ENCODE peak calls at places on chromosomes 11 and 22, in seven cellular contexts. One of them, this sample, is unnamed.
A peak's percentile ranks its signal among the peaks of the same experiment; 100 is the strongest.

GRCh38 chr11:9859491-9860305 is 195.8 kb downstream of the SWAP70 start:
- DNase-seq in stimulated activated CD4-positive, alpha-beta T cell treated with anti-CD3 and anti-CD28 coated beads, Interleukin-12 subunit alpha, Interleukin-12 subunit beta, amount 100 ng/mL, for 4 hours: no peak
- DNase-seq in stimulated activated CD8-positive, alpha-beta memory T cell treated with anti-CD3 and anti-CD28 coated beads, Interleukin-2, amount 100 ng/mL, for 48 hours: no peak
- DNase-seq in LoVo: no peak
- DNase-seq in Calu3: no peak
- DNase-seq in germinal center: no peak
- DNase-seq in cardiac fibroblast: peak; percentile 24
- DNase-seq in this sample: peak; percentile 29

GRCh38 chr11:43948341-43949185 is 6.1 kb downstream of the C11orf96 start:
- DNase-seq in stimulated activated CD4-positive, alpha-beta T cell treated with anti-CD3 and anti-CD28 coated beads, Interleukin-12 subunit alpha, Interleukin-12 subunit beta, amount 100 ng/mL, for 4 hours: no peak
- DNase-seq in stimulated activated CD8-positive, alpha-beta memory T cell treated with anti-CD3 and anti-CD28 coated beads, Interleukin-2, amount 100 ng/mL, for 48 hours: no peak
- DNase-seq in LoVo: no peak
- DNase-seq in Calu3: no peak
- DNase-seq in germinal center: no peak
- DNase-seq in cardiac fibroblast: no peak
- DNase-seq in this sample: no peak

GRCh38 chr11:7353100-7353499 is 101.4 kb downstream of the SYT9 start:
- DNase-seq in stimulated activated CD4-positive, alpha-beta T cell treated with anti-CD3 and anti-CD28 coated beads, Interleukin-12 subunit alpha, Interleukin-12 subunit beta, amount 100 ng/mL, for 4 hours: no peak
- DNase-seq in stimulated activated CD8-positive, alpha-beta memory T cell treated with anti-CD3 and anti-CD28 coated beads, Interleukin-2, amount 100 ng/mL, for 48 hours: no peak
- DNase-seq in LoVo: peak; percentile 24
- DNase-seq in Calu3: peak; percentile 49
- DNase-seq in germinal center: peak; percentile 36
- DNase-seq in cardiac fibroblast: peak; percentile 30
- DNase-seq in this sample: peak; percentile 22

GRCh38 chr22:24435861-24436351 is 8.5 kb downstream of the ADORA2A start:
- DNase-seq in stimulated activated CD4-positive, alpha-beta T cell treated with anti-CD3 and anti-CD28 coated beads, Interleukin-12 subunit alpha, Interleukin-12 subunit beta, amount 100 ng/mL, for 4 hours: no peak
- DNase-seq in stimulated activated CD8-positive, alpha-beta memory T cell treated with anti-CD3 and anti-CD28 coated beads, Interleukin-2, amount 100 ng/mL, for 48 hours: no peak
- DNase-seq in LoVo: no peak
- DNase-seq in Calu3: no peak
- DNase-seq in germinal center: no peak
- DNase-seq in cardiac fibroblast: peak; percentile 45
- DNase-seq in this sample: peak; percentile 39

GRCh38 chr11:61948505-61948904 is 1.6 kb upstream of the BEST1 start:
- DNase-seq in stimulated activated CD4-positive, alpha-beta T cell treated with anti-CD3 and anti-CD28 coated beads, Interleukin-12 subunit alpha, Interleukin-12 subunit beta, amount 100 ng/mL, for 4 hours: no peak
- DNase-seq in stimulated activated CD8-positive, alpha-beta memory T cell treated with anti-CD3 and anti-CD28 coated beads, Interleukin-2, amount 100 ng/mL, for 48 hours: no peak
- DNase-seq in LoVo: no peak
- DNase-seq in Calu3: no peak
- DNase-seq in germinal center: no peak
- DNase-seq in cardiac fibroblast: peak; percentile 53
- DNase-seq in this sample: peak; percentile 50

GRCh38 chr11:13169709-13170108 is 107.9 kb upstream of the BMAL1 start:
- DNase-seq in stimulated activated CD4-positive, alpha-beta T cell treated with anti-CD3 and anti-CD28 coated beads, Interleukin-12 subunit alpha, Interleukin-12 subunit beta, amount 100 ng/mL, for 4 hours: no peak
- DNase-seq in stimulated activated CD8-positive, alpha-beta memory T cell treated with anti-CD3 and anti-CD28 coated beads, Interleukin-2, amount 100 ng/mL, for 48 hours: no peak
- DNase-seq in LoVo: peak; percentile 38
- DNase-seq in Calu3: peak; percentile 18
- DNase-seq in germinal center: no peak
- DNase-seq in cardiac fibroblast: peak; percentile 94
- DNase-seq in this sample: peak; percentile 94

GRCh38 chr11:8263109-8263768 is 439 bp downstream of the LMO1 start:
- DNase-seq in stimulated activated CD4-positive, alpha-beta T cell treated with anti-CD3 and anti-CD28 coated beads, Interleukin-12 subunit alpha, Interleukin-12 subunit beta, amount 100 ng/mL, for 4 hours: no peak
- DNase-seq in stimulated activated CD8-positive, alpha-beta memory T cell treated with anti-CD3 and anti-CD28 coated beads, Interleukin-2, amount 100 ng/mL, for 48 hours: no peak
- DNase-seq in LoVo: no peak
- DNase-seq in Calu3: no peak
- DNase-seq in germinal center: no peak
- DNase-seq in cardiac fibroblast: no peak
- DNase-seq in this sample: no peak

GRCh38 chr11:12914401-12914912 is 94.7 kb upstream of the RASSF10 start:
- DNase-seq in stimulated activated CD4-positive, alpha-beta T cell treated with anti-CD3 and anti-CD28 coated beads, Interleukin-12 subunit alpha, Interleukin-12 subunit beta, amount 100 ng/mL, for 4 hours: peak; percentile 6
- DNase-seq in stimulated activated CD8-positive, alpha-beta memory T cell treated with anti-CD3 and anti-CD28 coated beads, Interleukin-2, amount 100 ng/mL, for 48 hours: no peak
- DNase-seq in LoVo: no peak
- DNase-seq in Calu3: peak; percentile 36
- DNase-seq in germinal center: peak; percentile 24
- DNase-seq in cardiac fibroblast: peak; percentile 40
- DNase-seq in this sample: peak; percentile 28

GRCh38 chr22:41943661-41944209 is 3.2 kb downstream of the CENPM start:
- DNase-seq in stimulated activated CD4-positive, alpha-beta T cell treated with anti-CD3 and anti-CD28 coated beads, Interleukin-12 subunit alpha, Interleukin-12 subunit beta, amount 100 ng/mL, for 4 hours: no peak
- DNase-seq in stimulated activated CD8-positive, alpha-beta memory T cell treated with anti-CD3 and anti-CD28 coated beads, Interleukin-2, amount 100 ng/mL, for 48 hours: no peak
- DNase-seq in LoVo: no peak
- DNase-seq in Calu3: no peak
- DNase-seq in germinal center: no peak
- DNase-seq in cardiac fibroblast: no peak
- DNase-seq in this sample: no peak

GRCh38 chr11:38191101-38191500 is 1593.1 kb upstream of the RAG2 start:
- DNase-seq in stimulated activated CD4-positive, alpha-beta T cell treated with anti-CD3 and anti-CD28 coated beads, Interleukin-12 subunit alpha, Interleukin-12 subunit beta, amount 100 ng/mL, for 4 hours: no peak
- DNase-seq in stimulated activated CD8-positive, alpha-beta memory T cell treated with anti-CD3 and anti-CD28 coated beads, Interleukin-2, amount 100 ng/mL, for 48 hours: no peak
- DNase-seq in LoVo: no peak
- DNase-seq in Calu3: no peak
- DNase-seq in germinal center: no peak
- DNase-seq in cardiac fibroblast: no peak
- DNase-seq in this sample: no peak

GRCh38 chr11:125141686-125142535 is 22.6 kb upstream of the PKNOX2 start:
- DNase-seq in stimulated activated CD4-positive, alpha-beta T cell treated with anti-CD3 and anti-CD28 coated beads, Interleukin-12 subunit alpha, Interleukin-12 subunit beta, amount 100 ng/mL, for 4 hours: peak; percentile 63
- DNase-seq in stimulated activated CD8-positive, alpha-beta memory T cell treated with anti-CD3 and anti-CD28 coated beads, Interleukin-2, amount 100 ng/mL, for 48 hours: peak; percentile 38
- DNase-seq in LoVo: peak; percentile 5
- DNase-seq in Calu3: peak; percentile 64
- DNase-seq in germinal center: peak; percentile 75
- DNase-seq in cardiac fibroblast: peak; percentile 45
- DNase-seq in this sample: peak; percentile 35

GRCh38 chr11:78221396-78222315 is 32.9 kb downstream of the USP35 start:
- DNase-seq in stimulated activated CD4-positive, alpha-beta T cell treated with anti-CD3 and anti-CD28 coated beads, Interleukin-12 subunit alpha, Interleukin-12 subunit beta, amount 100 ng/mL, for 4 hours: no peak
- DNase-seq in stimulated activated CD8-positive, alpha-beta memory T cell treated with anti-CD3 and anti-CD28 coated beads, Interleukin-2, amount 100 ng/mL, for 48 hours: no peak
- DNase-seq in LoVo: no peak
- DNase-seq in Calu3: no peak
- DNase-seq in germinal center: no peak
- DNase-seq in cardiac fibroblast: no peak
- DNase-seq in this sample: no peak

GRCh38 chr22:24409707-24410106 is 17.7 kb upstream of the ADORA2A start:
- DNase-seq in stimulated activated CD4-positive, alpha-beta T cell treated with anti-CD3 and anti-CD28 coated beads, Interleukin-12 subunit alpha, Interleukin-12 subunit beta, amount 100 ng/mL, for 4 hours: no peak
- DNase-seq in stimulated activated CD8-positive, alpha-beta memory T cell treated with anti-CD3 and anti-CD28 coated beads, Interleukin-2, amount 100 ng/mL, for 48 hours: no peak
- DNase-seq in LoVo: no peak
- DNase-seq in Calu3: no peak
- DNase-seq in germinal center: no peak
- DNase-seq in cardiac fibroblast: no peak
- DNase-seq in this sample: no peak

GRCh38 chr11:134014502-134014901 is 54.4 kb upstream of the JAM3 start:
- DNase-seq in stimulated activated CD4-positive, alpha-beta T cell treated with anti-CD3 and anti-CD28 coated beads, Interleukin-12 subunit alpha, Interleukin-12 subunit beta, amount 100 ng/mL, for 4 hours: no peak
- DNase-seq in stimulated activated CD8-positive, alpha-beta memory T cell treated with anti-CD3 and anti-CD28 coated beads, Interleukin-2, amount 100 ng/mL, for 48 hours: no peak
- DNase-seq in LoVo: no peak
- DNase-seq in Calu3: no peak
- DNase-seq in germinal center: no peak
- DNase-seq in cardiac fibroblast: peak; percentile 28
- DNase-seq in this sample: peak; percentile 8

GRCh38 chr22:24521791-24522245 is 26.7 kb downstream of the UPB1 start:
- DNase-seq in stimulated activated CD4-positive, alpha-beta T cell treated with anti-CD3 and anti-CD28 coated beads, Interleukin-12 subunit alpha, Interleukin-12 subunit beta, amount 100 ng/mL, for 4 hours: peak; percentile 17
- DNase-seq in stimulated activated CD8-positive, alpha-beta memory T cell treated with anti-CD3 and anti-CD28 coated beads, Interleukin-2, amount 100 ng/mL, for 48 hours: no peak
- DNase-seq in LoVo: peak; percentile 69
- DNase-seq in Calu3: peak; percentile 73
- DNase-seq in germinal center: peak; percentile 57
- DNase-seq in cardiac fibroblast: peak; percentile 71
- DNase-seq in this sample: peak; percentile 71

GRCh38 chr22:17369553-17370035 is 334 bp downstream of the CECR2 start:
- DNase-seq in stimulated activated CD4-positive, alpha-beta T cell treated with anti-CD3 and anti-CD28 coated beads, Interleukin-12 subunit alpha, Interleukin-12 subunit beta, amount 100 ng/mL, for 4 hours: peak; percentile 24
- DNase-seq in stimulated activated CD8-positive, alpha-beta memory T cell treated with anti-CD3 and anti-CD28 coated beads, Interleukin-2, amount 100 ng/mL, for 48 hours: no peak
- DNase-seq in LoVo: peak; percentile 18
- DNase-seq in Calu3: no peak
- DNase-seq in germinal center: peak; percentile 22
- DNase-seq in cardiac fibroblast: peak; percentile 53
- DNase-seq in this sample: peak; percentile 43

GRCh38 chr22:47625531-47626427 is 863.3 kb downstream of the TBC1D22A start:
- DNase-seq in stimulated activated CD4-positive, alpha-beta T cell treated with anti-CD3 and anti-CD28 coated beads, Interleukin-12 subunit alpha, Interleukin-12 subunit beta, amount 100 ng/mL, for 4 hours: no peak
- DNase-seq in stimulated activated CD8-positive, alpha-beta memory T cell treated with anti-CD3 and anti-CD28 coated beads, Interleukin-2, amount 100 ng/mL, for 48 hours: no peak
- DNase-seq in LoVo: no peak
- DNase-seq in Calu3: no peak
- DNase-seq in germinal center: no peak
- DNase-seq in cardiac fibroblast: no peak
- DNase-seq in this sample: no peak

GRCh38 chr11:118655486-118656190 is 23.8 kb downstream of the TREH start:
- DNase-seq in stimulated activated CD4-positive, alpha-beta T cell treated with anti-CD3 and anti-CD28 coated beads, Interleukin-12 subunit alpha, Interleukin-12 subunit beta, amount 100 ng/mL, for 4 hours: no peak
- DNase-seq in stimulated activated CD8-positive, alpha-beta memory T cell treated with anti-CD3 and anti-CD28 coated beads, Interleukin-2, amount 100 ng/mL, for 48 hours: no peak
- DNase-seq in LoVo: no peak
- DNase-seq in Calu3: no peak
- DNase-seq in germinal center: no peak
- DNase-seq in cardiac fibroblast: no peak
- DNase-seq in this sample: no peak

GRCh38 chr22:23179381-23180294 is 671 bp upstream of the BCR start:
- DNase-seq in stimulated activated CD4-positive, alpha-beta T cell treated with anti-CD3 and anti-CD28 coated beads, Interleukin-12 subunit alpha, Interleukin-12 subunit beta, amount 100 ng/mL, for 4 hours: no peak
- DNase-seq in stimulated activated CD8-positive, alpha-beta memory T cell treated with anti-CD3 and anti-CD28 coated beads, Interleukin-2, amount 100 ng/mL, for 48 hours: no peak
- DNase-seq in LoVo: no peak
- DNase-seq in Calu3: peak; percentile 24
- DNase-seq in germinal center: no peak
- DNase-seq in cardiac fibroblast: no peak
- DNase-seq in this sample: no peak

GRCh38 chr11:116333193-116333592 is 439.6 kb downstream of the BUD13 start:
- DNase-seq in stimulated activated CD4-positive, alpha-beta T cell treated with anti-CD3 and anti-CD28 coated beads, Interleukin-12 subunit alpha, Interleukin-12 subunit beta, amount 100 ng/mL, for 4 hours: no peak
- DNase-seq in stimulated activated CD8-positive, alpha-beta memory T cell treated with anti-CD3 and anti-CD28 coated beads, Interleukin-2, amount 100 ng/mL, for 48 hours: no peak
- DNase-seq in LoVo: no peak
- DNase-seq in Calu3: no peak
- DNase-seq in germinal center: no peak
- DNase-seq in cardiac fibroblast: no peak
- DNase-seq in this sample: no peak

GRCh38 chr22:43731986-43732385 is 80.1 kb downstream of the EFCAB6 start:
- DNase-seq in stimulated activated CD4-positive, alpha-beta T cell treated with anti-CD3 and anti-CD28 coated beads, Interleukin-12 subunit alpha, Interleukin-12 subunit beta, amount 100 ng/mL, for 4 hours: no peak
- DNase-seq in stimulated activated CD8-positive, alpha-beta memory T cell treated with anti-CD3 and anti-CD28 coated beads, Interleukin-2, amount 100 ng/mL, for 48 hours: no peak
- DNase-seq in LoVo: no peak
- DNase-seq in Calu3: no peak
- DNase-seq in germinal center: no peak
- DNase-seq in cardiac fibroblast: no peak
- DNase-seq in this sample: peak; percentile 9

GRCh38 chr22:45572444-45572843 is 69.8 kb downstream of the FBLN1 start:
- DNase-seq in stimulated activated CD4-positive, alpha-beta T cell treated with anti-CD3 and anti-CD28 coated beads, Interleukin-12 subunit alpha, Interleukin-12 subunit beta, amount 100 ng/mL, for 4 hours: no peak
- DNase-seq in stimulated activated CD8-positive, alpha-beta memory T cell treated with anti-CD3 and anti-CD28 coated beads, Interleukin-2, amount 100 ng/mL, for 48 hours: no peak
- DNase-seq in LoVo: no peak
- DNase-seq in Calu3: peak; percentile 41
- DNase-seq in germinal center: no peak
- DNase-seq in cardiac fibroblast: no peak
- DNase-seq in this sample: no peak